ENCODE peak calls at places on chromosomes 1 and 21, in six cellular contexts. Y is neuronal stem cell, H is IMR-90, K is H9, N is trophoblast cell, D is H1. S is an unnamed sample.
A peak's percentile ranks its signal among the peaks of the same experiment; 100 is the strongest.

GRCh38 chr1:186740324-186740723 is 60.1 kb upstream of the PTGS2 start:
- DNase-seq in H (no peak), N (no peak), K (no peak), D (no peak), Y (no peak), S (no peak)

GRCh38 chr21:42630626-42631025 is 22.8 kb upstream of the PDE9A start:
- DNase-seq in D (no peak), K (no peak), N (no peak), H (no peak), Y (no peak), S (no peak)

GRCh38 chr1:68651115-68651514 is 154.2 kb upstream of the DEPDC1 start:
- DNase-seq in H (no peak), Y (no peak), D (no peak), N (no peak), K (no peak), S (no peak)

GRCh38 chr1:234960722-234961467 is 167.7 kb downstream of the TOMM20 start:
- DNase-seq in N (no peak), Y (no peak), D (no peak), H (peak; percentile 67), K (no peak), S (peak; percentile 48)

GRCh38 chr1:85361106-85361505 is 84.7 kb upstream of the BCL10 start:
- DNase-seq in H (peak; percentile 87), N (no peak), D (no peak), K (no peak), Y (no peak), S (peak; percentile 30)

GRCh38 chr1:34984435-34985062 is 598 bp downstream of the TMEM35B start:
- DNase-seq in N (no peak), H (peak; percentile 33), D (no peak), K (no peak), Y (no peak), S (peak; percentile 70)

GRCh38 chr1:192108143-192108542 is 50.1 kb upstream of the RGS18 start:
- DNase-seq in H (no peak), D (no peak), Y (no peak), N (no peak), K (no peak), S (no peak)

GRCh38 chr1:26970810-26971209 is 10.5 kb upstream of the KDF1 start:
- DNase-seq in K (no peak), H (no peak), D (no peak), Y (no peak), N (no peak), S (no peak)

GRCh38 chr1:87404306-87404705 is 75.6 kb downstream of the LMO4 start:
- DNase-seq in Y (no peak), K (no peak), H (no peak), N (peak; percentile 25), D (no peak), S (no peak)

GRCh38 chr1:82625562-82625961 is 824.8 kb downstream of the ADGRL2 start:
- DNase-seq in N (no peak), D (no peak), Y (peak; percentile 12), K (no peak), H (no peak), S (peak; percentile 8)

GRCh38 chr1:167454929-167455785 is 63.2 kb downstream of the CD247 start:
- DNase-seq in K (peak; percentile 58), N (peak; percentile 26), D (no peak), Y (peak; percentile 44), H (no peak), S (peak; percentile 43)

GRCh38 chr21:28916150-28916893 is 76.4 kb downstream of the LTN1 start:
- DNase-seq in K (no peak), Y (no peak), D (no peak), H (no peak), N (no peak), S (no peak)

GRCh38 chr1:119662034-119662437 is 14.0 kb upstream of the ZNF697 start:
- DNase-seq in N (no peak), H (no peak), Y (no peak), K (no peak), D (no peak), S (no peak)

GRCh38 chr1:70041317-70042045 is 163.9 kb downstream of the LRRC40 start:
- DNase-seq in H (no peak), K (no peak), D (no peak), N (no peak), Y (no peak), S (no peak)

GRCh38 chr1:28458237-28459228 is 47.3 kb upstream of the RCC1 start:
- DNase-seq in N (no peak), K (no peak), H (peak; percentile 21), Y (no peak), D (no peak), S (peak; percentile 33)

GRCh38 chr1:2049517-2050481 is at the start of gene PRKCZ:
- DNase-seq in K (peak; percentile 97), D (peak; percentile 71), Y (peak; percentile 81), H (no peak), N (peak; percentile 94), S (peak; percentile 6)

GRCh38 chr1:44418022-44418673 is 13.1 kb downstream of the RNF220 start:
- DNase-seq in K (no peak), N (no peak), D (no peak), H (no peak), Y (no peak), S (no peak)

GRCh38 chr1:160376525-160377131 is 9.8 kb downstream of the NHLH1 start:
- DNase-seq in K (peak; percentile 73), H (peak; percentile 72), N (peak; percentile 16), D (no peak), Y (peak; percentile 67), S (peak; percentile 77)

GRCh38 chr1:40385437-40386310 is 12.1 kb downstream of the SMAP2 start:
- DNase-seq in H (no peak), D (no peak), N (no peak), K (no peak), Y (no peak), S (peak; percentile 78)

GRCh38 chr1:169824153-169824552 is 29.4 kb upstream of the METTL18 start:
- DNase-seq in N (no peak), Y (no peak), D (no peak), H (no peak), K (no peak), S (no peak)

GRCh38 chr1:160795951-160796383 is at the start of gene LY9:
- DNase-seq in H (no peak), N (no peak), Y (no peak), D (no peak), K (no peak), S (no peak)

GRCh38 chr1:58968360-58968952 is 184.6 kb upstream of the JUN start:
- DNase-seq in N (no peak), Y (no peak), D (no peak), K (no peak), H (peak; percentile 46), S (peak; percentile 54)
- H2AFZ ChIP-seq in N (peak overlapping the region; percentile 35), Y (peak overlapping the region; percentile 60), D (peak overlapping the region; percentile 51), K (no peak overlapping the region), H (peak overlapping the region; percentile 81), S (no peak overlapping the region)

GRCh38 chr1:22488319-22488718 is 36.7 kb downstream of the ZBTB40 start:
- DNase-seq in Y (no peak), D (no peak), K (no peak), N (no peak), H (peak; percentile 31), S (peak; percentile 4)
- H2AK5ac ChIP-seq in Y (no peak overlapping the region), D (peak overlapping the region; percentile 41), K (no peak overlapping the region), N (no peak overlapping the region), H (no peak overlapping the region), S (no peak overlapping the region)

DNA sequence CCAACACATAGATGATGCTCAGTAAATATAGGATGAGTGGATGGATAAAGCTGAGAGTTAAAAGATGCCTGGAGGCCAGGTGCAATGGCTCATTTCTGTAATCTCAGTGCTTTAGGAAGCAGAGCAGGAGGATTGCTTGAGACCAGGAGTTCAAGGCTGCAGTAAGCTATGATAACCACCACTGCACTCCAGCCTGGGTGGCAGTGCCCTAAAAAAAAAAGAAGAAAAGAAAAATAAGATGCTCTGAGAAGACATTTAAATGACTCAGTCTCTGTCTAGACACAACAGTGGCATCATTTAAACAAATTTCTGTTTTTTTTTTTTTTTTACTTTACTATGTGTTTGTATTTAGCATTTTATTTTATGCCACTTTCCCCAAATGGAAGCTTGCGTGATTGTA is 25.3 kb upstream of the IL19 start:
- DNase-seq in K (no peak), H (no peak), Y (no peak), D (no peak), N (no peak), S (no peak)
- H3K14ac ChIP-seq in K (no peak overlapping the region), H (no peak overlapping the region), Y (no peak overlapping the region), D (no peak overlapping the region), N (no peak overlapping the region), S (no peak overlapping the region)

GRCh38 chr21:30733026-30733425 is 14.0 kb downstream of the KRTAP21-2 start:
- DNase-seq in N (no peak), H (no peak), D (no peak), K (no peak), Y (no peak), S (no peak)
- H2AFZ ChIP-seq in N (no peak overlapping the region), H (no peak overlapping the region), D (no peak overlapping the region), K (no peak overlapping the region), Y (no peak overlapping the region), S (no peak overlapping the region)

DNA sequence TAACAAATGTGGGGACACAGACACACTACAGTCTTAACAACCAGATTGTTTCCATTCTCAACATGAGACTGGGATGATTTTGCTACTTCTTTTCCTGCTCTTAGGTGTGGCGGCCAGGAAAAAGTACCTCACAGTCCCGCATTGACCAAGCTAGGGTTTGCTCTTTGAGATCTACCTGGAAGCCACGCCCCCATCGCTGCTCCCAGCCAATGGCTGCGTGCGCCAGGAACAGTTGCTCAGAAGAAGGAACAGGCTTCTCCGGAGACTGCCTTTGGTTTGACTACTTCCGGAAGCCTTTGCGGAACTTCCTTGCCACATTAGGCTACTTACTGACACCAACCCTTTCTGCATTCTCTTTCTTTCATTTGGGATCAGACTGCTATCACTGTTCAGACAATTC is 44.2 kb upstream of the PLD5 start:
- DNase-seq in H (no peak), D (no peak), Y (no peak), K (peak; percentile 56), N (no peak), S (no peak)
- H2AK5ac ChIP-seq in H (no peak overlapping the region), D (no peak overlapping the region), Y (no peak overlapping the region), K (no peak overlapping the region), N (no peak overlapping the region), S (no peak overlapping the region)

GRCh38 chr1:4805987-4806386 is 151.6 kb downstream of the AJAP1 start:
- DNase-seq in H (no peak), N (peak; percentile 2), D (no peak), Y (no peak), K (no peak), S (no peak)
- H3K14ac ChIP-seq in H (no peak overlapping the region), N (no peak overlapping the region), D (no peak overlapping the region), Y (no peak overlapping the region), K (no peak overlapping the region), S (no peak overlapping the region)